ENCODE peak calls at places on chromosomes 13 and 19, in eight cellular contexts. Y, G, C, I, U, K, B and T are unnamed samples.
A peak's percentile ranks its signal among the peaks of the same experiment; 100 is the strongest.

GRCh38 chr19:6590458-6591319 is at the start of gene CD70:
- DNase-seq in Y (no peak), G (no peak), C (no peak), I (no peak), U (peak; percentile 86), K (no peak), B (peak; percentile 85), T (peak; percentile 29)

GRCh38 chr13:108227651-108228272 is 9.6 kb downstream of the ABHD13 start:
- DNase-seq in Y (no peak), G (no peak), C (no peak), I (no peak), U (no peak), K (peak; percentile 55), B (peak; percentile 43), T (no peak)

GRCh38 chr13:67069117-67069767 is 160.9 kb downstream of the PCDH9 start:
- DNase-seq in Y (no peak), G (no peak), C (no peak), I (no peak), U (no peak), K (no peak), B (peak; percentile 31), T (no peak)

GRCh38 chr13:33264620-33264978 is 21.0 kb downstream of the STARD13 start:
- DNase-seq in Y (no peak), G (no peak), C (no peak), I (no peak), U (no peak), K (no peak), B (no peak), T (peak; percentile 49)

GRCh38 chr13:30569901-30570576 is 47.7 kb upstream of the USPL1 start:
- DNase-seq in Y (no peak), G (peak; percentile 35), C (peak; percentile 33), I (peak; percentile 36), U (no peak), K (no peak), B (peak; percentile 17), T (peak; percentile 13)

GRCh38 chr13:91722267-91722884 is 324.0 kb downstream of the GPC5 start:
- DNase-seq in Y (no peak), G (no peak), C (no peak), I (no peak), U (no peak), K (peak; percentile 10), B (peak; percentile 72), T (no peak)

GRCh38 chr13:114225610-114226009 is 9.1 kb upstream of the CDC16 start:
- DNase-seq in Y (no peak), G (no peak), C (no peak), I (no peak), U (no peak), K (no peak), B (no peak), T (no peak)

GRCh38 chr19:18731562-18732008 is 48.1 kb downstream of the CRTC1 start:
- DNase-seq in Y (no peak), G (peak; percentile 42), C (no peak), I (no peak), U (no peak), K (no peak), B (no peak), T (no peak)

GRCh38 chr19:34974631-34975030 is 10.6 kb upstream of the ZNF792 start:
- DNase-seq in Y (no peak), G (no peak), C (no peak), I (no peak), U (no peak), K (no peak), B (no peak), T (no peak)

GRCh38 chr19:13689050-13689449 is 75.3 kb upstream of the MRI1 start:
- DNase-seq in Y (no peak), G (no peak), C (no peak), I (no peak), U (no peak), K (peak; percentile 31), B (peak; percentile 86), T (no peak)

GRCh38 chr13:44660050-44660449 is 83.9 kb upstream of the TSC22D1 start:
- DNase-seq in Y (no peak), G (no peak), C (no peak), I (no peak), U (no peak), K (no peak), B (no peak), T (no peak)

GRCh38 chr19:54662730-54663129 is at the start of gene LILRB4:
- DNase-seq in Y (no peak), G (no peak), C (no peak), I (no peak), U (no peak), K (no peak), B (no peak), T (peak; percentile 32)

GRCh38 chr19:17938092-17938845 is 5.5 kb downstream of the CCDC124 start:
- DNase-seq in Y (peak; percentile 72), G (peak; percentile 83), C (peak; percentile 57), I (no peak), U (peak; percentile 94), K (peak; percentile 64), B (peak; percentile 82), T (peak; percentile 81)

GRCh38 chr19:38142176-38143035 is 81.6 kb downstream of the DPF1 start:
- DNase-seq in Y (peak; percentile 5), G (peak; percentile 34), C (no peak), I (peak; percentile 41), U (no peak), K (peak; percentile 37), B (peak; percentile 92), T (peak; percentile 15)

GRCh38 chr19:42156571-42156970 is 24.3 kb upstream of the POU2F2 start:
- DNase-seq in Y (no peak), G (no peak), C (no peak), I (no peak), U (no peak), K (no peak), B (no peak), T (no peak)

GRCh38 chr19:13269348-13269747 is 119.1 kb downstream of the IER2 start:
- DNase-seq in Y (no peak), G (no peak), C (no peak), I (no peak), U (no peak), K (no peak), B (no peak), T (no peak)

GRCh38 chr19:42129399-42130253 is 2.6 kb downstream of the POU2F2 start:
- DNase-seq in Y (no peak), G (peak; percentile 29), C (no peak), I (no peak), U (peak; percentile 94), K (no peak), B (no peak), T (peak; percentile 75)

GRCh38 chr13:44843403-44843802 is 145.9 kb downstream of the NUFIP1 start:
- DNase-seq in Y (no peak), G (no peak), C (no peak), I (no peak), U (no peak), K (no peak), B (no peak), T (no peak)

GRCh38 chr19:50387176-50387867 is 3.2 kb downstream of the POLD1 start:
- DNase-seq in Y (no peak), G (no peak), C (no peak), I (no peak), U (no peak), K (peak; percentile 15), B (no peak), T (no peak)

GRCh38 chr13:48009298-48009697 is 8.2 kb upstream of the SUCLA2 start:
- DNase-seq in Y (no peak), G (no peak), C (peak; percentile 60), I (no peak), U (no peak), K (no peak), B (no peak), T (peak; percentile 13)

GRCh38 chr19:57648336-57649003 is 15.5 kb downstream of the ZNF211 start:
- DNase-seq in Y (no peak), G (no peak), C (no peak), I (no peak), U (no peak), K (no peak), B (no peak), T (no peak)

GRCh38 chr13:99659234-99659633 is 158.0 kb downstream of the TM9SF2 start:
- DNase-seq in Y (no peak), G (no peak), C (no peak), I (no peak), U (no peak), K (peak; percentile 11), B (peak; percentile 65), T (no peak)
- H3K27ac ChIP-seq in Y (no peak overlapping the region), G (no peak overlapping the region), C (no peak overlapping the region), I (no peak overlapping the region), U (no peak overlapping the region), K (no peak overlapping the region), B (peak overlapping the region; percentile 92), T (no peak overlapping the region)

GRCh38 chr19:45040059-45040767 is 1.4 kb downstream of the CLASRP start:
- DNase-seq in Y (no peak), G (no peak), C (no peak), I (no peak), U (no peak), K (no peak), B (no peak), T (no peak)
- TF ChIP-seq POLR2AphosphoS5 in Y (no peak), G (no peak), C (no peak), I (no peak), U (no peak), K (no peak), B (no peak), T (no peak)

DNA sequence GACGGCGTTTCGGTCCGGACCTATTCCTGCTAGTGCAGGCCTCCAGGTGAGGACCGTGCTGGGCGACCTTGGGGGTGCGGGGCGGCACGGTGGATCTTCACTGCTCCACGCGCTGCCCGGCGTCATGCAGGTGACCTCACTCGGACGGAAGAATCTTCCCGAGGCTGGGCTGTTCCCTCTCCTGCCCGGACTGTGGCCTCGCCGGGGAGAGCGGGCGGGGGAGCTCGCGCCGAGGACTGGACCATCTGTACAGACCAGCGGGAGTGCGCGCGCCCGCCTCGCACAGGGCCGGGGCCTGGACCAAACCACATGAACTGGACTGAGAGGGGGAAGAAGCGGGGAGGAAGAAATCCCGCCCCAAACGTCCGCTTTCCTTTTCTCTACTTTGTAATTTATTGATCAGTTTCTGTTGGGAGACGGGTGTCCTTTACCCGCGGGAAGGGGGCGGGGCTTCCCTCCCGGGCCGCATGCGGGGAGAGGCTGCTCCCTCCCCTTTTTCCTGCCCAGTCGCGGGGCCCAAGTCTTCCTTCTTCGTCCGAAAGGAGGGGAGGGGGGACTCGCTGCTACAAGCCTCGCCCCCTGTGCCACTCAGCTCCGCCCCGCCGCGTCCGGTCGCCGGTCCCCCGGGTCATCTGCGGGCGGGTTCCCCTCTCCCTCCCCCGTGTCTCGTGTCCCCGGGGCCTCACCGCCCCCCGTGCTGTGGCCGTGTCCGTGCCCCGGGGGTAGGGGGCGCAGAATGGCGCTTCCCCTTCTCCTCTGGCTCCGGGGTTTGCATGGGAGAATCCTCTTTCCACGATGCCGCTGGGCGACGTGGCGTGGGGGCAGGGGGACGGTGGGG is 4.9 kb downstream of the HRC start:
- DNase-seq in Y (no peak), G (peak; percentile 85), C (peak; percentile 76), I (no peak), U (peak; percentile 88), K (peak; percentile 83), B (peak; percentile 95), T (peak; percentile 93)
- H3K27ac ChIP-seq in Y (peak overlapping the region; percentile 89), G (peak overlapping the region; percentile 92), C (peak overlapping the region; percentile 60), I (peak overlapping the region; percentile 65), U (peak overlapping the region; percentile 67), K (peak overlapping the region; percentile 42), B (peak overlapping the region; percentile 90), T (peak overlapping the region; percentile 94)

DNA sequence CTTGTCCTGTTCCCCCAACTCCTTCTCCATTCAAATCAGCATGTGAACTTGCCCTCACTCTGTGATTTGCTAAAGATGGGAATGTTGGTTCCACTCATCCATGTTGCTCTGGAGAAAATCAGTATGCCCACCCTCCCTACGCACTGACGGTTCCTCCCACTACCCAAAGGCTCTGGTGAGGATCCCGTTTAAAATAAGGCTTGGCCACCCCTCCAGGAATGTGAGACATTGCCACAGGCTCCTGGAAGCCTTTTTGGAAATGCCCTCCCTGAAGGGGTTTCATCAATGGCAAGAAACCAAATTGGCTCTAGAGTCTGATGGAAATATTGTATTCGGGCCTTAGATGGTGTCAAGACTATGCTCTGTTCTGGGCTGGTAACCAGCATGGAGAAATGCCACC is 187.3 kb downstream of the USP12 start:
- DNase-seq in Y (no peak), G (no peak), C (no peak), I (no peak), U (no peak), K (no peak), B (no peak), T (no peak)
- TF ChIP-seq POLR2AphosphoS5 in Y (no peak), G (no peak), C (no peak), I (no peak), U (no peak), K (no peak), B (no peak), T (no peak)